ENCODE peak calls at places on chromosome 20, in eight cellular contexts. Y is fibroblast of the aortic adventitia; K is SJSA1; X is body of pancreas; E is NK-92 treated with Interleukin-12 subunit alpha and Interleukin-12 subunit beta, amount 100 ng/mL, for 24 hours; L is Kasumi-1; Q is esophagus squamous epithelium; C is GM13977. W is an unnamed sample.

GRCh38 chr20:8339313-8339712 is 207.2 kb downstream of the PLCB1 start:
- DNase-seq in X (peak), L (no peak), Y (no peak), Q (no peak), C (no peak), E (no peak), K (no peak), W (no peak)

GRCh38 chr20:3471397-3472021 is 691 bp downstream of the ATRN start:
- DNase-seq in Y (no peak), E (no peak), Q (no peak), K (no peak), C (no peak), L (no peak), X (no peak), W (no peak)

GRCh38 chr20:47456041-47456537 is 45.6 kb upstream of the NCOA3 start:
- DNase-seq in Q (no peak), Y (no peak), C (no peak), X (no peak), K (no peak), L (no peak), E (no peak), W (no peak)

GRCh38 chr20:35504751-35505150 is 24.7 kb downstream of the C20orf173 start:
- DNase-seq in Q (no peak), K (no peak), Y (no peak), E (no peak), X (no peak), C (no peak), L (no peak), W (no peak)

GRCh38 chr20:5670874-5671273 is 79.3 kb upstream of the SHLD1 start:
- DNase-seq in K (no peak), Y (no peak), L (no peak), Q (no peak), C (no peak), E (no peak), X (no peak), W (no peak)

GRCh38 chr20:24676353-24676977 is 207.0 kb downstream of the SYNDIG1 start:
- DNase-seq in L (no peak), Y (no peak), E (no peak), C (no peak), X (no peak), K (no peak), Q (no peak), W (no peak)

GRCh38 chr20:45051497-45052060 is 49.3 kb downstream of the KCNS1 start:
- DNase-seq in Q (no peak), L (peak), X (no peak), K (no peak), E (no peak), Y (no peak), C (no peak), W (no peak)

GRCh38 chr20:32325706-32326506 is 32.2 kb upstream of the ASXL1 start:
- DNase-seq in K (peak), Q (no peak), E (no peak), X (peak), L (no peak), C (no peak), Y (peak), W (no peak)

GRCh38 chr20:62892348-62893304 is 31.0 kb upstream of the TCFL5 start:
- DNase-seq in E (no peak), C (no peak), Q (no peak), Y (no peak), K (no peak), L (no peak), X (no peak), W (no peak)

W was measured in thoracic aorta.